ENCODE peak calls at places on chromosomes 2 and 18, in four cellular contexts. One of them, this sample, is unnamed.

GRCh38 chr18:77392323-77392722 is 142.7 kb downstream of the GALR1 start:
- DNase-seq in NCI-H69: no peak
- DNase-seq in WTC11: no peak
- DNase-seq in activated effector memory CD4-positive, alpha-beta T cell treated with Interleukin-2 at 50 U/mL for 16 hours: no peak
- DNase-seq in this sample: no peak

GRCh38 chr18:49020129-49020528 is 69.4 kb upstream of the SMAD7 start:
- DNase-seq in NCI-H69: no peak
- DNase-seq in WTC11: no peak
- DNase-seq in activated effector memory CD4-positive, alpha-beta T cell treated with Interleukin-2 at 50 U/mL for 16 hours: no peak
- DNase-seq in this sample: no peak

GRCh38 chr2:164897521-164898260 is 56.1 kb upstream of the COBLL1 start:
- DNase-seq in NCI-H69: no peak
- DNase-seq in WTC11: no peak
- DNase-seq in activated effector memory CD4-positive, alpha-beta T cell treated with Interleukin-2 at 50 U/mL for 16 hours: no peak
- DNase-seq in this sample: no peak

GRCh38 chr18:55763298-55763697 is 175.3 kb upstream of the TCF4 start:
- DNase-seq in NCI-H69: peak
- DNase-seq in WTC11: no peak
- DNase-seq in activated effector memory CD4-positive, alpha-beta T cell treated with Interleukin-2 at 50 U/mL for 16 hours: no peak
- DNase-seq in this sample: no peak

GRCh38 chr2:65754219-65754618 is 321.8 kb upstream of the SPRED2 start:
- DNase-seq in NCI-H69: no peak
- DNase-seq in WTC11: no peak
- DNase-seq in activated effector memory CD4-positive, alpha-beta T cell treated with Interleukin-2 at 50 U/mL for 16 hours: no peak
- DNase-seq in this sample: no peak

GRCh38 chr2:12211326-12212170 is 465.1 kb downstream of the LPIN1 start:
- DNase-seq in NCI-H69: peak
- DNase-seq in WTC11: no peak
- DNase-seq in activated effector memory CD4-positive, alpha-beta T cell treated with Interleukin-2 at 50 U/mL for 16 hours: no peak
- DNase-seq in this sample: no peak

GRCh38 chr2:151338115-151338514 is 19.3 kb upstream of the TNFAIP6 start:
- DNase-seq in NCI-H69: no peak
- DNase-seq in WTC11: no peak
- DNase-seq in activated effector memory CD4-positive, alpha-beta T cell treated with Interleukin-2 at 50 U/mL for 16 hours: no peak
- DNase-seq in this sample: no peak

GRCh38 chr2:100921685-100922161 is 80.4 kb upstream of the RPL31 start:
- DNase-seq in NCI-H69: no peak
- DNase-seq in WTC11: no peak
- DNase-seq in activated effector memory CD4-positive, alpha-beta T cell treated with Interleukin-2 at 50 U/mL for 16 hours: no peak
- DNase-seq in this sample: no peak

GRCh38 chr18:7572837-7573236 is 5.7 kb downstream of the PTPRM start:
- DNase-seq in NCI-H69: peak
- DNase-seq in WTC11: no peak
- DNase-seq in activated effector memory CD4-positive, alpha-beta T cell treated with Interleukin-2 at 50 U/mL for 16 hours: no peak
- DNase-seq in this sample: no peak

GRCh38 chr2:26985807-26986206 is 15.4 kb downstream of the MAPRE3 start:
- DNase-seq in NCI-H69: no peak
- DNase-seq in WTC11: no peak
- DNase-seq in activated effector memory CD4-positive, alpha-beta T cell treated with Interleukin-2 at 50 U/mL for 16 hours: no peak
- DNase-seq in this sample: no peak

GRCh38 chr2:47905454-47906260 is 641 bp downstream of the FBXO11 start:
- DNase-seq in NCI-H69: peak
- DNase-seq in WTC11: peak
- DNase-seq in activated effector memory CD4-positive, alpha-beta T cell treated with Interleukin-2 at 50 U/mL for 16 hours: peak
- DNase-seq in this sample: peak

GRCh38 chr2:62208758-62209114 is 12.8 kb downstream of the B3GNT2 start:
- DNase-seq in NCI-H69: no peak
- DNase-seq in WTC11: no peak
- DNase-seq in activated effector memory CD4-positive, alpha-beta T cell treated with Interleukin-2 at 50 U/mL for 16 hours: no peak
- DNase-seq in this sample: no peak

GRCh38 chr2:48946444-48947048 is 191.0 kb upstream of the LHCGR start:
- DNase-seq in NCI-H69: peak
- DNase-seq in WTC11: no peak
- DNase-seq in activated effector memory CD4-positive, alpha-beta T cell treated with Interleukin-2 at 50 U/mL for 16 hours: no peak
- DNase-seq in this sample: no peak

GRCh38 chr2:171318463-171318934 is 115.3 kb downstream of the METTL8 start:
- DNase-seq in NCI-H69: no peak
- DNase-seq in WTC11: peak
- DNase-seq in activated effector memory CD4-positive, alpha-beta T cell treated with Interleukin-2 at 50 U/mL for 16 hours: no peak
- DNase-seq in this sample: peak

GRCh38 chr2:200742426-200742825 is 69.3 kb upstream of the BZW1 start:
- DNase-seq in NCI-H69: no peak
- DNase-seq in WTC11: no peak
- DNase-seq in activated effector memory CD4-positive, alpha-beta T cell treated with Interleukin-2 at 50 U/mL for 16 hours: no peak
- DNase-seq in this sample: peak

GRCh38 chr18:44627245-44627644 is 53.4 kb upstream of the SETBP1 start:
- DNase-seq in NCI-H69: peak
- DNase-seq in WTC11: no peak
- DNase-seq in activated effector memory CD4-positive, alpha-beta T cell treated with Interleukin-2 at 50 U/mL for 16 hours: no peak
- DNase-seq in this sample: no peak

GRCh38 chr2:238929242-238930081 is 81.6 kb downstream of the TWIST2 start:
- DNase-seq in NCI-H69: no peak
- DNase-seq in WTC11: no peak
- DNase-seq in activated effector memory CD4-positive, alpha-beta T cell treated with Interleukin-2 at 50 U/mL for 16 hours: no peak
- DNase-seq in this sample: peak

GRCh38 chr2:35428548-35428947 is 927.0 kb upstream of the CRIM1 start:
- DNase-seq in NCI-H69: peak
- DNase-seq in WTC11: peak
- DNase-seq in activated effector memory CD4-positive, alpha-beta T cell treated with Interleukin-2 at 50 U/mL for 16 hours: no peak
- DNase-seq in this sample: peak

GRCh38 chr2:230866704-230867561 is 2.2 kb downstream of the ITM2C start:
- DNase-seq in NCI-H69: peak
- DNase-seq in WTC11: no peak
- DNase-seq in activated effector memory CD4-positive, alpha-beta T cell treated with Interleukin-2 at 50 U/mL for 16 hours: peak
- DNase-seq in this sample: peak